ENCODE peak calls at places on chromosomes 6 and 20, in ten cellular contexts. G, I, M, V, O, D, Q, S, U and F are unnamed samples.
A peak's percentile ranks its signal among the peaks of the same experiment; 100 is the strongest.

GRCh38 chr20:22466447-22467171 is 117.8 kb downstream of the FOXA2 start:
- DNase-seq in Q (no peak), S (no peak), V (no peak), D (no peak), O (no peak), I (no peak), U (no peak), G (no peak), M (no peak), F (no peak)

GRCh38 chr6:158543606-158544185 is 16.2 kb upstream of the TMEM181 start:
- DNase-seq in G (no peak), V (no peak), S (no peak), Q (no peak), D (no peak), M (no peak), U (no peak), I (no peak), O (peak; percentile 23), F (no peak)

GRCh38 chr6:30600576-30600975 is 16.5 kb downstream of the PPP1R10 start:
- DNase-seq in S (no peak), I (no peak), Q (no peak), D (no peak), U (no peak), O (no peak), M (no peak), G (no peak), V (no peak), F (no peak)

GRCh38 chr20:50221501-50222323 is 31.1 kb downstream of the CEBPB start:
- DNase-seq in G (peak; percentile 36), D (no peak), I (no peak), O (no peak), Q (no peak), U (no peak), M (no peak), S (peak; percentile 97), V (no peak), F (no peak)

GRCh38 chr6:158642805-158643489 is 1.6 kb downstream of the DYNLT1 start:
- DNase-seq in O (no peak), M (no peak), Q (no peak), U (no peak), G (no peak), V (no peak), I (no peak), S (peak; percentile 63), D (no peak), F (no peak)

GRCh38 chr6:9516207-9516606 is 898.7 kb downstream of the TFAP2A start:
- DNase-seq in U (no peak), Q (no peak), S (peak; percentile 65), G (no peak), O (peak; percentile 57), I (no peak), M (no peak), D (no peak), V (no peak), F (no peak)

GRCh38 chr6:21738180-21739094 is 144.9 kb downstream of the SOX4 start:
- DNase-seq in M (no peak), D (no peak), Q (no peak), V (no peak), G (no peak), S (no peak), O (no peak), U (no peak), I (no peak), F (no peak)

GRCh38 chr20:31705598-31706597 is 16.8 kb downstream of the BCL2L1 start:
- DNase-seq in O (no peak), M (no peak), I (no peak), D (no peak), Q (peak; percentile 44), U (no peak), S (no peak), V (no peak), G (no peak), F (no peak)